ENCODE peak calls at places on chromosomes 16 and 17, in seven cellular contexts. One of them, this sample, is unnamed.

GRCh38 chr16:23072084-23072599 is 77.1 kb downstream of the USP31 start:
- DNase-seq in AG09319: no peak
- DNase-seq in iris pigment epithelial cell: peak
- DNase-seq in caudate nucleus: no peak
- DNase-seq in KG1: no peak
- DNase-seq in psoas muscle: peak
- DNase-seq in colonic mucosa: peak
- DNase-seq in this sample: peak

GRCh38 chr17:4155980-4156620 is 13.1 kb downstream of the CYB5D2 start:
- DNase-seq in AG09319: no peak
- DNase-seq in iris pigment epithelial cell: no peak
- DNase-seq in caudate nucleus: no peak
- DNase-seq in KG1: no peak
- DNase-seq in psoas muscle: no peak
- DNase-seq in colonic mucosa: no peak
- DNase-seq in this sample: no peak

GRCh38 chr17:36675250-36675649 is 73.9 kb downstream of the MRM1 start:
- DNase-seq in AG09319: no peak
- DNase-seq in iris pigment epithelial cell: no peak
- DNase-seq in caudate nucleus: no peak
- DNase-seq in KG1: no peak
- DNase-seq in psoas muscle: no peak
- DNase-seq in colonic mucosa: no peak
- DNase-seq in this sample: no peak

GRCh38 chr16:15682105-15682570 is 32.1 kb downstream of the NDE1 start:
- DNase-seq in AG09319: peak
- DNase-seq in iris pigment epithelial cell: peak
- DNase-seq in caudate nucleus: peak
- DNase-seq in KG1: no peak
- DNase-seq in psoas muscle: peak
- DNase-seq in colonic mucosa: no peak
- DNase-seq in this sample: no peak

GRCh38 chr16:89395150-89396142 is 94.9 kb downstream of the ANKRD11 start:
- DNase-seq in AG09319: peak
- DNase-seq in iris pigment epithelial cell: peak
- DNase-seq in caudate nucleus: peak
- DNase-seq in KG1: no peak
- DNase-seq in psoas muscle: peak
- DNase-seq in colonic mucosa: peak
- DNase-seq in this sample: peak

GRCh38 chr17:12070561-12070960 is 49.9 kb downstream of the MAP2K4 start:
- DNase-seq in AG09319: no peak
- DNase-seq in iris pigment epithelial cell: peak
- DNase-seq in caudate nucleus: no peak
- DNase-seq in KG1: no peak
- DNase-seq in psoas muscle: no peak
- DNase-seq in colonic mucosa: no peak
- DNase-seq in this sample: no peak

GRCh38 chr16:16067127-16067526 is 117.7 kb downstream of the ABCC1 start:
- DNase-seq in AG09319: no peak
- DNase-seq in iris pigment epithelial cell: no peak
- DNase-seq in caudate nucleus: no peak
- DNase-seq in KG1: no peak
- DNase-seq in psoas muscle: peak
- DNase-seq in colonic mucosa: no peak
- DNase-seq in this sample: no peak

GRCh38 chr16:89576173-89577054 is 856 bp downstream of the CPNE7 start:
- DNase-seq in AG09319: no peak
- DNase-seq in iris pigment epithelial cell: no peak
- DNase-seq in caudate nucleus: no peak
- DNase-seq in KG1: no peak
- DNase-seq in psoas muscle: peak
- DNase-seq in colonic mucosa: no peak
- DNase-seq in this sample: no peak

GRCh38 chr16:81560979-81561657 is 116.5 kb downstream of the CMIP start:
- DNase-seq in AG09319: no peak
- DNase-seq in iris pigment epithelial cell: peak
- DNase-seq in caudate nucleus: no peak
- DNase-seq in KG1: no peak
- DNase-seq in psoas muscle: no peak
- DNase-seq in colonic mucosa: no peak
- DNase-seq in this sample: no peak